ENCODE peak calls at places on chromosomes 11 and 22, in eight cellular contexts. L is GF-D8; P is NCI-H345; M is activated T-cell treated with anti-CD3 and anti-CD28 coated beads, Interleukin-2, amount 50 U/mL, for 72 hours; K is iris pigment epithelial cell; O is activated effector memory CD4-positive, alpha-beta T cell treated with anti-CD3 and anti-CD28 coated beads, Interleukin-2, amount 50 U/mL, for 16 hours; U is esophagus squamous epithelium; C is anterior cingulate cortex. B is an unnamed sample.

GRCh38 chr11:126716456-126717083 is 284.0 kb downstream of the KIRREL3 start:
- DNase-seq in L (no peak), P (peak; percentile 50), M (peak; percentile 39), K (peak; percentile 3), O (no peak), U (no peak), C (no peak), B (no peak)

GRCh38 chr11:465896-466538 is 15.9 kb downstream of the PTDSS2 start:
- DNase-seq in L (peak; percentile 5), P (no peak), M (no peak), K (no peak), O (no peak), U (no peak), C (no peak), B (no peak)

GRCh38 chr11:78032090-78032489 is 9.0 kb upstream of the KCTD14 start:
- DNase-seq in L (no peak), P (no peak), M (no peak), K (no peak), O (no peak), U (no peak), C (no peak), B (no peak)

GRCh38 chr22:23068096-23068831 is 2.1 kb upstream of the GNAZ start:
- DNase-seq in L (no peak), P (no peak), M (no peak), K (no peak), O (peak; percentile 54), U (no peak), C (no peak), B (peak; percentile 45)

GRCh38 chr11:36540998-36541397 is 26.8 kb upstream of the RAG1 start:
- DNase-seq in L (no peak), P (peak; percentile 86), M (peak; percentile 34), K (peak; percentile 67), O (peak; percentile 64), U (no peak), C (no peak), B (peak; percentile 30)

GRCh38 chr11:35878736-35879135 is 65.1 kb upstream of the LDLRAD3 start:
- DNase-seq in L (no peak), P (no peak), M (no peak), K (no peak), O (no peak), U (no peak), C (no peak), B (no peak)

GRCh38 chr11:69654660-69655478 is 13.9 kb downstream of the CCND1 start:
- DNase-seq in L (no peak), P (peak; percentile 44), M (no peak), K (no peak), O (peak; percentile 60), U (no peak), C (no peak), B (peak; percentile 61)

GRCh38 chr11:13720940-13721339 is 52.5 kb downstream of the FAR1 start:
- DNase-seq in L (no peak), P (no peak), M (no peak), K (peak; percentile 15), O (no peak), U (no peak), C (no peak), B (no peak)